ENCODE peak calls at places on chromosomes 5 and 9, in five cellular contexts. Z is A549, N is HepG2, V is suprapubic skin, P is tibial nerve. A is an unnamed sample.

GRCh38 chr9:125522328-125522725 is 184.7 kb downstream of the MAPKAP1 start:
- DNase-seq in Z (no peak), N (no peak), V (no peak), P (no peak), A (peak; percentile 31)

GRCh38 chr9:36327903-36328302 is 69.7 kb upstream of the GNE start:
- DNase-seq in Z (no peak), N (no peak), V (no peak), P (no peak), A (no peak)

GRCh38 chr9:102569436-102569835 is 425.7 kb upstream of the CYLC2 start:
- DNase-seq in Z (no peak), N (no peak), V (no peak), P (no peak), A (no peak)

GRCh38 chr5:142095651-142096330 is 12.8 kb upstream of the NDFIP1 start:
- DNase-seq in Z (no peak), N (no peak), V (no peak), P (no peak), A (no peak)

GRCh38 chr5:112757468-112758208 is 20.0 kb downstream of the APC start:
- DNase-seq in Z (peak; percentile 34), N (peak; percentile 61), V (no peak), P (peak; percentile 28), A (no peak)

GRCh38 chr9:104820336-104820735 is 56.4 kb downstream of the NIPSNAP3B start:
- DNase-seq in Z (no peak), N (no peak), V (no peak), P (no peak), A (no peak)

GRCh38 chr5:127235136-127235535 is 55.5 kb upstream of the MEGF10 start:
- DNase-seq in Z (no peak), N (no peak), V (no peak), P (no peak), A (no peak)

GRCh38 chr5:94777163-94777885 is 158.9 kb downstream of the SLF1 start:
- DNase-seq in Z (no peak), N (no peak), V (no peak), P (no peak), A (no peak)

GRCh38 chr9:82038897-82039296 is 50.3 kb downstream of the SPATA31D1 start:
- DNase-seq in Z (no peak), N (no peak), V (no peak), P (no peak), A (no peak)

GRCh38 chr5:93078082-93079038 is 502.7 kb downstream of the NR2F1-AS1 start:
- DNase-seq in Z (peak; percentile 33), N (peak; percentile 98), V (no peak), P (no peak), A (no peak)

GRCh38 chr5:98468188-98468869 is 305.1 kb upstream of the RGMB start:
- DNase-seq in Z (no peak), N (no peak), V (no peak), P (no peak), A (no peak)

GRCh38 chr5:127392762-127393161 is 102.2 kb downstream of the MEGF10 start:
- DNase-seq in Z (no peak), N (no peak), V (no peak), P (no peak), A (no peak)

GRCh38 chr5:173832386-173832785 is 55.8 kb upstream of the CPEB4 start:
- DNase-seq in Z (no peak), N (no peak), V (no peak), P (no peak), A (no peak)

GRCh38 chr9:114387678-114388431 is at the start of gene AKNA:
- DNase-seq in Z (no peak), N (no peak), V (peak; percentile 88), P (peak; percentile 68), A (peak; percentile 84)

GRCh38 chr5:123511290-123511647 is 708 bp upstream of the CSNK1G3 start:
- DNase-seq in Z (peak; percentile 16), N (peak; percentile 24), V (no peak), P (no peak), A (no peak)

GRCh38 chr5:135061001-135061400 is 27.0 kb upstream of the PITX1 start:
- DNase-seq in Z (no peak), N (no peak), V (no peak), P (no peak), A (no peak)

GRCh38 chr5:35884125-35884788 is 27.6 kb downstream of the IL7R start:
- DNase-seq in Z (no peak), N (no peak), V (no peak), P (no peak), A (no peak)

GRCh38 chr5:10595678-10596309 is 31.9 kb downstream of the ANKRD33B start:
- DNase-seq in Z (peak; percentile 92), N (peak; percentile 24), V (no peak), P (peak; percentile 60), A (peak; percentile 51)
- TF ChIP-seq EP300 in Z (no peak), N (no peak), V (no peak), P (peak; percentile 55), A (no peak)

GRCh38 chr9:15137089-15137488 is 169.9 kb downstream of the TTC39B start:
- DNase-seq in Z (no peak), N (no peak), V (no peak), P (no peak), A (no peak)
- TF ChIP-seq EP300 in Z (no peak), N (no peak), V (no peak), P (no peak), A (no peak)

GRCh38 chr5:165914462-165914861 is 2377.0 kb upstream of the WWC1 start:
- DNase-seq in Z (no peak), N (no peak), V (no peak), P (no peak), A (no peak)
- TF ChIP-seq EP300 in Z (no peak), N (no peak), V (no peak), P (no peak), A (no peak)

GRCh38 chr5:12114075-12114474 is 209.8 kb upstream of the CTNND2 start:
- DNase-seq in Z (no peak), N (no peak), V (no peak), P (no peak), A (no peak)
- TF ChIP-seq EP300 in Z (no peak), N (no peak), V (no peak), P (no peak), A (no peak)

GRCh38 chr5:118987988-118988945 is at the start of gene DTWD2:
- DNase-seq in Z (peak; percentile 95), N (peak; percentile 92), V (peak; percentile 93), P (peak; percentile 78), A (peak; percentile 93)
- TF ChIP-seq EP300 in Z (no peak), N (no peak), V (no peak), P (peak; percentile 12), A (no peak)

GRCh38 chr5:119072496-119072895 is 1.6 kb downstream of the DMXL1 start:
- DNase-seq in Z (no peak), N (no peak), V (no peak), P (no peak), A (no peak)

GRCh38 chr5:119076080-119076479 is 5.2 kb downstream of the DMXL1 start:
- DNase-seq in Z (no peak), N (no peak), V (no peak), P (no peak), A (no peak)

GRCh38 chr5:119077444-119077843 is 6.6 kb downstream of the DMXL1 start:
- DNase-seq in Z (no peak), N (no peak), V (no peak), P (no peak), A (no peak)

GRCh38 chr5:119071573-119071874 is 637 bp downstream of the DMXL1 start:
- DNase-seq in Z (no peak), N (no peak), V (no peak), P (no peak), A (no peak)

GRCh38 chr5:119074419-119074818 is 3.5 kb downstream of the DMXL1 start:
- DNase-seq in Z (no peak), N (no peak), V (no peak), P (no peak), A (no peak)
- TF ChIP-seq EP300 in Z (no peak), N (no peak), V (no peak), P (no peak), A (no peak)

DNA sequence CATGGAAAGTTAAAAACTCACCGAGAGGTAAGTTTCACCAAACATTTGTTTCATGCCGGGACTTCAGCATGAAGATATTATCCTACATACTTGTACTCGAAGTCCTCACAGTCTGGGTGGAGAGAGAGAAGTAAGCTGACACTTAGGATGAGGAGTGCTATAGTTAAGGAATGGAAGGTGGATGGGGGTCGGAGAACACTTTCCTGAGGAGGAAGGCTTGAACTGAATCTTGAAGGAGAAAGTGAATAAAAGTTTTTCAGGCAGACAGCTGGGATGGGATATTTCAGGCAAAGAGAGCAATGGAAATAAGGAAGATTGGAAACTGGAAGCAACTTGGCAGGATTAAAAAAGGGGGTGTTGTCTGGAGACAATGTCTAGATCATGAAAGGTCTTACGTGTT is 167.0 kb downstream of the PAM start:
- DNase-seq in Z (no peak), N (no peak), V (no peak), P (no peak), A (no peak)
- TF ChIP-seq EP300 in Z (no peak), N (no peak), V (no peak), P (no peak), A (no peak)

GRCh38 chr5:154858972-154859950 is 834 bp downstream of the CNOT8 start:
- DNase-seq in Z (no peak), N (no peak), V (no peak), P (no peak), A (no peak)

GRCh38 chr5:154860123-154860522 is 1.7 kb downstream of the CNOT8 start:
- DNase-seq in Z (no peak), N (peak; percentile 58), V (no peak), P (no peak), A (peak; percentile 23)

GRCh38 chr5:154857091-154857533 is 1.3 kb upstream of the CNOT8 start:
- DNase-seq in Z (peak; percentile 16), N (no peak), V (no peak), P (peak; percentile 80), A (no peak)

GRCh38 chr5:154857534-154858250 is 735 bp upstream of the CNOT8 start:
- DNase-seq in Z (peak; percentile 90), N (peak; percentile 93), V (peak; percentile 97), P (peak; percentile 98), A (peak; percentile 97)

GRCh38 chr5:154858251-154858971 is at the start of gene CNOT8:
- DNase-seq in Z (peak; percentile 80), N (peak; percentile 94), V (peak; percentile 99), P (peak; percentile 96), A (peak; percentile 98)
- TF ChIP-seq EP300 in Z (no peak), N (peak; percentile 64), V (no peak), P (peak; percentile 67), A (no peak)